ENCODE peak calls at places on chromosomes 2 and 18, in nine cellular contexts. T is right cardiac atrium, Z is DMS153, B is progenitor cell of endocrine pancreas, Q is EH, I is adrenal gland, U is body of pancreas, L is brain microvascular endothelial cell, F is GM12864. K is an unnamed sample.

GRCh38 chr2:85401844-85402243 is 8.3 kb downstream of the CAPG start:
- DNase-seq in T (no peak), Z (no peak), B (no peak), Q (no peak), I (no peak), U (no peak), L (no peak), F (no peak), K (no peak)

GRCh38 chr2:131125195-131125757 is 20.1 kb downstream of the PLEKHB2 start:
- DNase-seq in T (no peak), Z (no peak), B (no peak), Q (no peak), I (no peak), U (no peak), L (no peak), F (no peak), K (no peak)

GRCh38 chr18:73626221-73626620 is 521.4 kb downstream of the FBXO15 start:
- DNase-seq in T (no peak), Z (no peak), B (no peak), Q (no peak), I (no peak), U (no peak), L (no peak), F (no peak), K (no peak)

GRCh38 chr2:191113761-191114160 is 37.0 kb downstream of the STAT4 start:
- DNase-seq in T (no peak), Z (no peak), B (no peak), Q (no peak), I (no peak), U (no peak), L (no peak), F (no peak), K (no peak)

GRCh38 chr2:219629976-219630695 is 2.7 kb downstream of the SLC4A3 start:
- DNase-seq in T (peak), Z (no peak), B (no peak), Q (peak), I (peak), U (no peak), L (peak), F (no peak), K (peak)

GRCh38 chr2:228700638-228701037 is 519.2 kb upstream of the SPHKAP start:
- DNase-seq in T (no peak), Z (no peak), B (no peak), Q (peak), I (no peak), U (no peak), L (peak), F (no peak), K (no peak)

GRCh38 chr2:223049356-223049755 is 2.6 kb upstream of the KCNE4 start:
- DNase-seq in T (no peak), Z (no peak), B (no peak), Q (peak), I (no peak), U (no peak), L (no peak), F (no peak), K (no peak)

GRCh38 chr2:214489181-214489580 is 78.3 kb downstream of the VWC2L start:
- DNase-seq in T (no peak), Z (no peak), B (no peak), Q (no peak), I (no peak), U (no peak), L (no peak), F (no peak), K (no peak)

GRCh38 chr2:152134488-152135280 is 35.8 kb upstream of the CACNB4 start:
- DNase-seq in T (no peak), Z (no peak), B (no peak), Q (peak), I (no peak), U (no peak), L (peak), F (no peak), K (no peak)

GRCh38 chr2:216287251-216287650 is 85.0 kb downstream of the MARCHF4 start:
- DNase-seq in T (no peak), Z (peak), B (no peak), Q (peak), I (no peak), U (no peak), L (peak), F (no peak), K (no peak)

GRCh38 chr2:101124684-101125366 is 26.4 kb downstream of the TBC1D8 start:
- DNase-seq in T (peak), Z (no peak), B (no peak), Q (peak), I (peak), U (peak), L (peak), F (no peak), K (peak)

GRCh38 chr2:172442072-172442895 is 14.9 kb downstream of the ITGA6 start:
- DNase-seq in T (peak), Z (peak), B (no peak), Q (peak), I (peak), U (peak), L (peak), F (no peak), K (peak)

GRCh38 chr18:23421277-23421676 is 31.8 kb upstream of the RIOK3 start:
- DNase-seq in T (no peak), Z (no peak), B (no peak), Q (no peak), I (no peak), U (no peak), L (no peak), F (no peak), K (no peak)